ENCODE peak calls at places on chromosome 21, in six cellular contexts. F, R, J, V, L and O are unnamed samples.

GRCh38 chr21:35062016-35062415 is 12.9 kb upstream of the RUNX1 start:
- DNase-seq in F (no peak), L (no peak), V (no peak), R (no peak), J (no peak), O (no peak)

GRCh38 chr21:34074283-34075098 is 1.1 kb downstream of the MRPS6 start:
- DNase-seq in R (no peak), V (no peak), J (no peak), L (peak; percentile 48), F (no peak), O (no peak)

GRCh38 chr21:30434033-30434631 is 4.1 kb downstream of the KRTAP13-4 start:
- DNase-seq in V (no peak), F (peak; percentile 11), L (peak; percentile 3), J (no peak), R (no peak), O (no peak)

GRCh38 chr21:15036189-15036588 is 28.6 kb downstream of the NRIP1 start:
- DNase-seq in F (no peak), R (no peak), L (no peak), V (no peak), J (no peak), O (no peak)

GRCh38 chr21:17238468-17238867 is 274.4 kb upstream of the CXADR start:
- DNase-seq in R (no peak), L (no peak), J (no peak), F (no peak), V (no peak), O (no peak)

GRCh38 chr21:45940091-45940490 is 41.5 kb upstream of the COL6A1 start:
- DNase-seq in L (no peak), V (no peak), F (no peak), R (no peak), J (no peak), O (no peak)

GRCh38 chr21:46605759-46606426 is 1.0 kb upstream of the S100B start:
- DNase-seq in J (peak; percentile 27), L (no peak), V (peak; percentile 69), R (peak; percentile 50), F (no peak), O (no peak)

GRCh38 chr21:37724201-37724600 is 192.1 kb downstream of the KCNJ6 start:
- DNase-seq in F (no peak), R (no peak), L (no peak), J (no peak), V (no peak), O (no peak)

GRCh38 chr21:22476726-22477646 is 1478.8 kb downstream of the NCAM2 start:
- DNase-seq in L (no peak), R (no peak), F (no peak), V (no peak), J (no peak), O (no peak)

GRCh38 chr21:45543371-45543709 is 1.1 kb upstream of the SLC19A1 start:
- DNase-seq in J (no peak), L (no peak), R (no peak), F (no peak), V (no peak), O (no peak)

GRCh38 chr21:31446206-31446900 is 102.3 kb upstream of the TIAM1 start:
- DNase-seq in F (no peak), R (no peak), J (peak; percentile 16), L (no peak), V (no peak), O (no peak)

GRCh38 chr21:36966066-36966845 is at the start of gene HLCS:
- DNase-seq in R (peak; percentile 44), L (peak; percentile 69), V (peak; percentile 82), J (peak; percentile 67), F (peak; percentile 62), O (peak; percentile 38)

GRCh38 chr21:31720330-31720729 is 11.6 kb downstream of the SCAF4 start:
- DNase-seq in J (no peak), R (no peak), F (no peak), V (no peak), L (no peak), O (no peak)

GRCh38 chr21:42063206-42063577 is 7.9 kb upstream of the UMODL1 start:
- DNase-seq in F (no peak), J (no peak), V (peak; percentile 69), L (peak; percentile 61), R (no peak), O (no peak)